ENCODE peak calls at places on chromosome 21, in six cellular contexts. T is colonic mucosa; U is mammary epithelial cell; S is brain microvascular endothelial cell; Y is SJSA1; B is CD4-positive, alpha-beta memory T cell. L is an unnamed sample.

GRCh38 chr21:25501996-25502665 is 105.2 kb downstream of the MRPL39 start:
- DNase-seq in T (no peak), U (peak), S (no peak), Y (no peak), B (no peak), L (no peak)

GRCh38 chr21:43938751-43939442 is 73.2 kb upstream of the TRAPPC10 start:
- DNase-seq in T (peak), U (peak), S (peak), Y (peak), B (peak), L (no peak)

GRCh38 chr21:45551316-45551715 is 9.1 kb upstream of the SLC19A1 start:
- DNase-seq in T (no peak), U (peak), S (peak), Y (no peak), B (peak), L (no peak)

GRCh38 chr21:39316062-39316461 is 2.6 kb upstream of the BRWD1 start:
- DNase-seq in T (no peak), U (peak), S (no peak), Y (no peak), B (peak), L (no peak)

GRCh38 chr21:37837381-37837780 is 78.9 kb downstream of the KCNJ6 start:
- DNase-seq in T (no peak), U (no peak), S (no peak), Y (no peak), B (no peak), L (no peak)

GRCh38 chr21:37119421-37120218 is 46.6 kb downstream of the TTC3 start:
- DNase-seq in T (no peak), U (no peak), S (no peak), Y (no peak), B (no peak), L (no peak)

GRCh38 chr21:25283720-25284119 is 323.6 kb downstream of the MRPL39 start:
- DNase-seq in T (no peak), U (no peak), S (peak), Y (no peak), B (no peak), L (peak)

GRCh38 chr21:25396135-25396711 is 211.1 kb downstream of the MRPL39 start:
- DNase-seq in T (no peak), U (no peak), S (no peak), Y (no peak), B (no peak), L (no peak)

GRCh38 chr21:43827015-43827611 is 37.7 kb downstream of the RRP1 start:
- DNase-seq in T (no peak), U (peak), S (peak), Y (peak), B (no peak), L (peak)

GRCh38 chr21:39030127-39030884 is 152.9 kb downstream of the PSMG1 start:
- DNase-seq in T (no peak), U (peak), S (no peak), Y (no peak), B (no peak), L (no peak)

GRCh38 chr21:39630191-39630591 is 17.5 kb downstream of the B3GALT5 start:
- DNase-seq in T (no peak), U (no peak), S (peak), Y (peak), B (no peak), L (no peak)

GRCh38 chr21:42424848-42425602 is 21.3 kb downstream of the UBASH3A start:
- DNase-seq in T (no peak), U (no peak), S (no peak), Y (no peak), B (peak), L (no peak)

GRCh38 chr21:33071878-33072306 is 2.0 kb downstream of the OLIG1 start:
- DNase-seq in T (no peak), U (peak), S (no peak), Y (no peak), B (no peak), L (no peak)

GRCh38 chr21:45227735-45228134 is 60.0 kb downstream of the POFUT2 start:
- DNase-seq in T (no peak), U (no peak), S (no peak), Y (peak), B (no peak), L (no peak)

GRCh38 chr21:30646904-30647303 is 4.2 kb downstream of the KRTAP20-3 start:
- DNase-seq in T (no peak), U (no peak), S (no peak), Y (no peak), B (no peak), L (no peak)

GRCh38 chr21:31459457-31459856 is 115.4 kb upstream of the TIAM1 start:
- DNase-seq in T (no peak), U (no peak), S (no peak), Y (no peak), B (no peak), L (no peak)

GRCh38 chr21:15601390-15601789 is 128.4 kb upstream of the USP25 start:
- DNase-seq in T (no peak), U (no peak), S (no peak), Y (no peak), B (no peak), L (no peak)

GRCh38 chr21:25385912-25386474 is 221.3 kb downstream of the MRPL39 start:
- DNase-seq in T (no peak), U (peak), S (no peak), Y (no peak), B (peak), L (peak)

GRCh38 chr21:45423201-45423955 is 18.4 kb downstream of the COL18A1 start:
- DNase-seq in T (no peak), U (no peak), S (no peak), Y (no peak), B (no peak), L (no peak)

GRCh38 chr21:42614811-42615342 is 38.5 kb upstream of the PDE9A start:
- DNase-seq in T (peak), U (peak), S (no peak), Y (no peak), B (peak), L (no peak)

GRCh38 chr21:46616656-46617055 is 11.8 kb upstream of the S100B start:
- DNase-seq in T (no peak), U (no peak), S (no peak), Y (no peak), B (no peak), L (no peak)

GRCh38 chr21:46322351-46323226 is 1.1 kb downstream of the C21orf58 start:
- DNase-seq in T (peak), U (peak), S (peak), Y (no peak), B (no peak), L (no peak)

GRCh38 chr21:36048357-36048756 is 12.0 kb downstream of the SETD4 start:
- DNase-seq in T (no peak), U (no peak), S (no peak), Y (no peak), B (no peak), L (no peak)

GRCh38 chr21:8990326-8991087 is 1530.9 kb upstream of the TPTE start:
- DNase-seq in T (no peak), U (no peak), S (no peak), Y (no peak), B (no peak), L (no peak)

GRCh38 chr21:36079010-36079649 is 9.3 kb downstream of the CBR1 start:
- DNase-seq in T (peak), U (no peak), S (peak), Y (no peak), B (no peak), L (no peak)

GRCh38 chr21:42688226-42688840 is 34.9 kb downstream of the PDE9A start:
- DNase-seq in T (no peak), U (no peak), S (no peak), Y (no peak), B (no peak), L (no peak)

GRCh38 chr21:45128613-45129226 is 54.3 kb downstream of the ADARB1 start:
- DNase-seq in T (peak), U (peak), S (peak), Y (peak), B (peak), L (no peak)

GRCh38 chr21:45041351-45041805 is 33.0 kb upstream of the ADARB1 start:
- DNase-seq in T (peak), U (no peak), S (peak), Y (no peak), B (no peak), L (peak)

GRCh38 chr21:42654913-42655796 is 1.7 kb downstream of the PDE9A start:
- DNase-seq in T (peak), U (no peak), S (no peak), Y (no peak), B (no peak), L (no peak)

GRCh38 chr21:21921410-21922232 is 923.4 kb downstream of the NCAM2 start:
- DNase-seq in T (no peak), U (no peak), S (no peak), Y (no peak), B (no peak), L (no peak)

GRCh38 chr21:42766756-42767560 is 112.4 kb downstream of the WDR4 start:
- DNase-seq in T (no peak), U (no peak), S (no peak), Y (no peak), B (no peak), L (no peak)

GRCh38 chr21:14875704-14876364 is 189.0 kb downstream of the NRIP1 start:
- DNase-seq in T (no peak), U (no peak), S (no peak), Y (no peak), B (no peak), L (no peak)

DNA sequence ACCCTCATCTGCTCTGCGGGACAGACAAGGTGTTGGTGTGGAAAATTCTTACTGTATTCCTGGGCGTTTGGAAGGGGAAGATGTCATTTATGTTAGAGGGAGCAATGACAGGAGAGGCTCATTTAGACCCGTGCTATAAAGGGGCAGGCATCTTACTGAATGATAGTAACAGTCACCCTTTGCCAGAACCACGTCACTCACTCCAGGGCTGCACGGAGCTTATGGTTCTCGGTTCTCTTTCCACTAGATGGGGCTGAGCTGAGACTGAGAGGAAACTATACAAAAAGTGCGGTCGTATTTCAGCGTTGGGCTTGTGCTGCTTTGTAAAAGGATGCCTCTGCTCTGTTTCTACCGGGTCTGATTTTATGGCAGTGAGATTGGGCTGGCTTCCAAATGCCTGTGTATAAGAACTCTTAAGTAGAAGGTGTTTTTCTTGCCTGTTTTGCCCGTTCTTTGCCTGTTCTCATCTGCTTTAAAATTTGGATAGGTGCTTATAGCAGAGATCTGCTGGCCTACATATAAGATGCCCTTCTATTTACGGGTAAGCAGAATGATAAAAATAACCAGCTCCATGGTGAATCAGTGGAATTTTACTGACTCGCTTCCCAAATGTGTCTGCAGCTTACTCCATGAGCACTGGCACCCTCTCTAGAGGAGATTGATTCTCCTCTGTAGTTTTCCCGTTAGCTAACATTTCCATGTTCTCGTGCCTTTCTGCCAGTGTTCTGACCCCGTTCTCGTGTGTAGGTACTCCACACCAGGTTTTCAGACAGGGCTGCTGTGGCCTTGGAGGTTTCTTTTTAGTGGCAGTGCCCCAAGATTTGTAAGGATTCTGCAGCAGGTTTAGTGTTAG is 55.9 kb downstream of the MRPS6 start:
- DNase-seq in T (peak), U (peak), S (peak), Y (peak), B (peak), L (peak)
- H3K4me3 ChIP-seq in T (no peak), U (no peak), S (peak), Y (no peak), B (no peak), L (no peak)

GRCh38 chr21:28106370-28106890 is 886.2 kb downstream of the LTN1 start:
- DNase-seq in T (no peak), U (no peak), S (no peak), Y (no peak), B (no peak), L (no peak)
- H3K4me3 ChIP-seq in T (no peak), U (no peak), S (no peak), Y (no peak), B (no peak), L (no peak)

DNA sequence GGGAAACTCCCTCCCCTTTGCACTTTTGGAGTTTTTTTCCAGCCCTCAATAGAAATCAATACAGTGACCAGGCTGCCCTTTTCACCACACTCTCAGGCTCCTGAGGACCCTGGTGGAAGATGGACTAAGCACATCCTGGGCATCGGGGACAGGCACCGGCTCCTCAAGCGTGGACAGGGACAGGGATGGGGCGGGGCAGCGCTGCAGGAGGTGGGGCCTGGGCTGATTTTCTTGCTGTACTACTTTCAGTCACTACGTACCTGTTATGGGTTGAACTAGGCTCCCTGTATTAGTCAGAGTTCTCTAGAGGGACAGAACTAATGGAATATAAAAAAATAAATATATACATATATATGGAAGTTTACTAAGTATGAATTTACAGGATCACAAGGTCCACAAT is 2.5 kb downstream of the MX2 start:
- DNase-seq in T (no peak), U (no peak), S (no peak), Y (peak), B (no peak), L (no peak)
- H3K4me3 ChIP-seq in T (no peak), U (no peak), S (no peak), Y (no peak), B (no peak), L (no peak)

DNA sequence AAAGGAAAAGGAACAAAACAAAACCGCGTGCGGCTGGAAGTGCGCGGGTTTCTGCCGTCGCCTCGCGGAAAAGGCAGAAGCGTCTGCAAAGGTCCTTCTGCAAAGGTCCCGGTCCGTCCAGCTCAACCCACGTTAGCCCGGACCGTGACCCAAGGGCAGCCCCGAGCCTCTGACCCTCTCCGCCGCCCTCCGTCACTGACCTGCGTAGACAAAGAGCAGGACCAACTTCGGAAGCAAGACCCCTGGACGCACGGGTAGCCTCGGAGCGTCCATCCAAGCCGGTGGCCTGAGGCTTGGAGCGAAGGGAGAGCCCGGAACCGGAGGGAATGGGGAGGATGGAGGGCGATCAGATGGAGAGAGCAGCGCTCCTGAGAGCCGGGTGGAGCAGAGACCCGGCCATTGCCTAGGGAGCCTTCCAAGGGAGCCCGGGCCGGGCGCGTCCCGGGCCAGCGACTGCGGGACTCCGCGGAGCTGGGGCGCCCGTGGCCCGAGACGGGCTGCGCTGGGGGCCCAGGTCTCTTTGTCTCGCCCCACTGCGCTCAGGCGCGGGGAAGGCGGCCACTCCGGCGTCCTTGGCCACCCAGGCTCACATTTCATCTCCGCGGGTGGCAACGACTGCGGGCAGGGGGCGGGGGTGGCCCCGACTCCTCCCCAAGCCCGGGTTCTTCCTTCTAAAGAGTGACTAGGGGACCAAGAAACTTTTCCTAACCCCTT is at the start of gene CYYR1:
- DNase-seq in T (no peak), U (peak), S (no peak), Y (peak), B (no peak), L (no peak)
- H3K4me3 ChIP-seq in T (peak), U (peak), S (peak), Y (peak), B (no peak), L (peak)

DNA sequence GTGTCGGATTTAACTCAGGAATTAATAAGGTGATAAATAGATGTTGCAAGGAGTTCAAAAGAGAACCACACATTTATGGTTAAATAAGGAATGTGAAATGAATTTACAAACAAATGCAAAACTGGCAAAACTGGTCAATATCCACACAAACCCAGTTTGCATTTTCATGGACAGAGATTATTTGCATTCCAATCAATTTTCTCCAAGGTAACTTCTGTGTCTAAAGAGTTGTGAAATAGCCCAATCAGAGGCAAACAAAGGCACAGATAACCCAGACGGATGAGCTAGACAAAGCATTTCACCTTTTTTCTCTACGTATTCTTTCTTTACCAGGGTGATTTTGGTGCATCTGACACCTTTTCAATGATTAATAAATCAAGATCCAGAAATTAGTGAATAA is 63.9 kb downstream of the MAP3K7CL start:
- DNase-seq in T (no peak), U (no peak), S (no peak), Y (no peak), B (no peak), L (no peak)
- H3K4me3 ChIP-seq in T (no peak), U (no peak), S (no peak), Y (no peak), B (no peak), L (no peak)

GRCh38 chr21:17793675-17794123 is 25.5 kb downstream of the C21orf91 start:
- DNase-seq in T (no peak), U (no peak), S (peak), Y (no peak), B (peak), L (no peak)
- H3K4me3 ChIP-seq in T (no peak), U (no peak), S (no peak), Y (no peak), B (peak), L (no peak)